ENCODE peak calls at places on chromosomes 4 and X, in seven cellular contexts. One of them, this sample, is unnamed.

GRCh38 chr4:69714086-69714485 is 46.3 kb downstream of the SULT1B1 start:
- DNase-seq in AG08396: no peak
- DNase-seq in GDM1: no peak
- DNase-seq in iPS-NIHi11: no peak
- DNase-seq in brain microvascular endothelial cell: no peak
- DNase-seq in H4: no peak
- DNase-seq in H9: no peak
- DNase-seq in this sample: no peak

GRCh38 chr4:97912151-97912550 is 231.1 kb downstream of the STPG2 start:
- DNase-seq in AG08396: no peak
- DNase-seq in GDM1: no peak
- DNase-seq in iPS-NIHi11: no peak
- DNase-seq in brain microvascular endothelial cell: no peak
- DNase-seq in H4: no peak
- DNase-seq in H9: no peak
- DNase-seq in this sample: no peak

GRCh38 chr4:133157460-133158160 is 8.5 kb downstream of the PCDH10 start:
- DNase-seq in AG08396: no peak
- DNase-seq in GDM1: peak
- DNase-seq in iPS-NIHi11: no peak
- DNase-seq in brain microvascular endothelial cell: no peak
- DNase-seq in H4: no peak
- DNase-seq in H9: no peak
- DNase-seq in this sample: no peak

GRCh38 chr4:75391489-75392166 is 122.6 kb downstream of the RCHY1 start:
- DNase-seq in AG08396: no peak
- DNase-seq in GDM1: no peak
- DNase-seq in iPS-NIHi11: no peak
- DNase-seq in brain microvascular endothelial cell: no peak
- DNase-seq in H4: no peak
- DNase-seq in H9: no peak
- DNase-seq in this sample: no peak

GRCh38 chrX:1466971-1467561 is 14.4 kb upstream of the ASMTL start:
- DNase-seq in AG08396: no peak
- DNase-seq in GDM1: peak
- DNase-seq in iPS-NIHi11: no peak
- DNase-seq in brain microvascular endothelial cell: no peak
- DNase-seq in H4: no peak
- DNase-seq in H9: peak
- DNase-seq in this sample: peak

GRCh38 chr4:140049024-140049923 is 104.7 kb downstream of the MAML3 start:
- DNase-seq in AG08396: no peak
- DNase-seq in GDM1: peak
- DNase-seq in iPS-NIHi11: peak
- DNase-seq in brain microvascular endothelial cell: peak
- DNase-seq in H4: no peak
- DNase-seq in H9: peak
- DNase-seq in this sample: peak

GRCh38 chr4:158446106-158446505 is 75.6 kb upstream of the RXFP1 start:
- DNase-seq in AG08396: peak
- DNase-seq in GDM1: no peak
- DNase-seq in iPS-NIHi11: no peak
- DNase-seq in brain microvascular endothelial cell: peak
- DNase-seq in H4: peak
- DNase-seq in H9: no peak
- DNase-seq in this sample: no peak

GRCh38 chrX:75603833-75604232 is 81.0 kb upstream of the ZDHHC15 start:
- DNase-seq in AG08396: peak
- DNase-seq in GDM1: peak
- DNase-seq in iPS-NIHi11: peak
- DNase-seq in brain microvascular endothelial cell: peak
- DNase-seq in H4: no peak
- DNase-seq in H9: no peak
- DNase-seq in this sample: no peak

GRCh38 chr4:5888222-5888701 is 4.6 kb downstream of the CRMP1 start:
- DNase-seq in AG08396: no peak
- DNase-seq in GDM1: no peak
- DNase-seq in iPS-NIHi11: peak
- DNase-seq in brain microvascular endothelial cell: no peak
- DNase-seq in H4: peak
- DNase-seq in H9: peak
- DNase-seq in this sample: no peak

GRCh38 chr4:5389756-5390155 is 318.6 kb downstream of the EVC2 start:
- DNase-seq in AG08396: no peak
- DNase-seq in GDM1: no peak
- DNase-seq in iPS-NIHi11: no peak
- DNase-seq in brain microvascular endothelial cell: no peak
- DNase-seq in H4: no peak
- DNase-seq in H9: peak
- DNase-seq in this sample: no peak

GRCh38 chr4:114780205-114780604 is 181.6 kb downstream of the UGT8 start:
- DNase-seq in AG08396: no peak
- DNase-seq in GDM1: peak
- DNase-seq in iPS-NIHi11: peak
- DNase-seq in brain microvascular endothelial cell: peak
- DNase-seq in H4: peak
- DNase-seq in H9: peak
- DNase-seq in this sample: no peak

GRCh38 chrX:132591719-132592275 is 103.0 kb upstream of the MBNL3 start:
- DNase-seq in AG08396: no peak
- DNase-seq in GDM1: no peak
- DNase-seq in iPS-NIHi11: no peak
- DNase-seq in brain microvascular endothelial cell: no peak
- DNase-seq in H4: no peak
- DNase-seq in H9: no peak
- DNase-seq in this sample: no peak

GRCh38 chr4:153773236-153773690 is 13.4 kb upstream of the RNF175 start:
- DNase-seq in AG08396: no peak
- DNase-seq in GDM1: no peak
- DNase-seq in iPS-NIHi11: peak
- DNase-seq in brain microvascular endothelial cell: no peak
- DNase-seq in H4: peak
- DNase-seq in H9: peak
- DNase-seq in this sample: no peak

GRCh38 chr4:12145106-12145505 is 716.4 kb upstream of the HS3ST1 start:
- DNase-seq in AG08396: no peak
- DNase-seq in GDM1: no peak
- DNase-seq in iPS-NIHi11: no peak
- DNase-seq in brain microvascular endothelial cell: no peak
- DNase-seq in H4: no peak
- DNase-seq in H9: no peak
- DNase-seq in this sample: no peak

GRCh38 chr4:15110120-15110571 is 107.9 kb downstream of the CPEB2 start:
- DNase-seq in AG08396: no peak
- DNase-seq in GDM1: no peak
- DNase-seq in iPS-NIHi11: no peak
- DNase-seq in brain microvascular endothelial cell: no peak
- DNase-seq in H4: no peak
- DNase-seq in H9: no peak
- DNase-seq in this sample: no peak

GRCh38 chr4:127203561-127204260 is 429.0 kb upstream of the INTU start:
- DNase-seq in AG08396: peak
- DNase-seq in GDM1: no peak
- DNase-seq in iPS-NIHi11: no peak
- DNase-seq in brain microvascular endothelial cell: peak
- DNase-seq in H4: no peak
- DNase-seq in H9: no peak
- DNase-seq in this sample: no peak

GRCh38 chrX:71609095-71609750 is 9.1 kb downstream of the CXCR3 start:
- DNase-seq in AG08396: no peak
- DNase-seq in GDM1: no peak
- DNase-seq in iPS-NIHi11: no peak
- DNase-seq in brain microvascular endothelial cell: no peak
- DNase-seq in H4: no peak
- DNase-seq in H9: no peak
- DNase-seq in this sample: no peak

GRCh38 chr4:68180858-68181531 is 51.3 kb upstream of the TMPRSS11F start:
- DNase-seq in AG08396: no peak
- DNase-seq in GDM1: no peak
- DNase-seq in iPS-NIHi11: no peak
- DNase-seq in brain microvascular endothelial cell: no peak
- DNase-seq in H4: peak
- DNase-seq in H9: no peak
- DNase-seq in this sample: no peak

GRCh38 chrX:49001521-49002090 is 458 bp downstream of the GRIPAP1 start:
- DNase-seq in AG08396: peak
- DNase-seq in GDM1: peak
- DNase-seq in iPS-NIHi11: peak
- DNase-seq in brain microvascular endothelial cell: peak
- DNase-seq in H4: no peak
- DNase-seq in H9: peak
- DNase-seq in this sample: no peak

GRCh38 chrX:25052798-25053534 is 37.2 kb upstream of the ARX start:
- DNase-seq in AG08396: no peak
- DNase-seq in GDM1: no peak
- DNase-seq in iPS-NIHi11: no peak
- DNase-seq in brain microvascular endothelial cell: no peak
- DNase-seq in H4: no peak
- DNase-seq in H9: peak
- DNase-seq in this sample: no peak

GRCh38 chrX:136030357-136031225 is 45.4 kb downstream of the SLC9A6 start:
- DNase-seq in AG08396: peak
- DNase-seq in GDM1: no peak
- DNase-seq in iPS-NIHi11: no peak
- DNase-seq in brain microvascular endothelial cell: peak
- DNase-seq in H4: no peak
- DNase-seq in H9: no peak
- DNase-seq in this sample: peak

GRCh38 chrX:104307341-104307740 is 52.6 kb upstream of the ESX1 start:
- DNase-seq in AG08396: no peak
- DNase-seq in GDM1: no peak
- DNase-seq in iPS-NIHi11: no peak
- DNase-seq in brain microvascular endothelial cell: no peak
- DNase-seq in H4: no peak
- DNase-seq in H9: no peak
- DNase-seq in this sample: no peak

GRCh38 chr4:79757580-79757979 is 315.4 kb downstream of the ANTXR2 start:
- DNase-seq in AG08396: no peak
- DNase-seq in GDM1: no peak
- DNase-seq in iPS-NIHi11: no peak
- DNase-seq in brain microvascular endothelial cell: no peak
- DNase-seq in H4: no peak
- DNase-seq in H9: no peak
- DNase-seq in this sample: no peak

GRCh38 chr4:28973591-28974350 is 1746.4 kb upstream of the PCDH7 start:
- DNase-seq in AG08396: no peak
- DNase-seq in GDM1: no peak
- DNase-seq in iPS-NIHi11: no peak
- DNase-seq in brain microvascular endothelial cell: peak
- DNase-seq in H4: no peak
- DNase-seq in H9: no peak
- DNase-seq in this sample: no peak

This sample was measured in heart left ventricle.